ENCODE peak calls at places on chromosomes 6 and 20, in eight cellular contexts. U is choroid plexus epithelial cell, C is testis, O is left lung, I is GM12865, Y is H7, Q is right atrium auricular region, S is SJSA1. P is an unnamed sample.

GRCh38 chr6:111691345-111692225 is 85.9 kb upstream of the TRAF3IP2 start:
- DNase-seq in U (peak), C (no peak), O (no peak), I (no peak), Y (no peak), Q (no peak), S (no peak), P (no peak)

GRCh38 chr6:144870796-144871195 is 585.7 kb downstream of the UTRN start:
- DNase-seq in U (no peak), C (no peak), O (no peak), I (no peak), Y (peak), Q (no peak), S (no peak), P (no peak)

GRCh38 chr6:51792273-51793030 is 295.0 kb downstream of the PKHD1 start:
- DNase-seq in U (no peak), C (no peak), O (no peak), I (no peak), Y (no peak), Q (no peak), S (no peak), P (no peak)

GRCh38 chr20:8635048-8635572 is 433.8 kb upstream of the PLCB4 start:
- DNase-seq in U (no peak), C (no peak), O (no peak), I (no peak), Y (no peak), Q (no peak), S (no peak), P (no peak)

GRCh38 chr6:155352812-155353211 is 38.5 kb upstream of the TFB1M start:
- DNase-seq in U (peak), C (no peak), O (no peak), I (peak), Y (no peak), Q (no peak), S (no peak), P (no peak)

GRCh38 chr6:4466260-4466659 is 309.9 kb upstream of the CDYL start:
- DNase-seq in U (peak), C (no peak), O (no peak), I (no peak), Y (no peak), Q (no peak), S (no peak), P (no peak)

GRCh38 chr6:150443621-150444020 is 74.8 kb downstream of the IYD start:
- DNase-seq in U (no peak), C (no peak), O (no peak), I (no peak), Y (no peak), Q (no peak), S (no peak), P (no peak)

GRCh38 chr6:130560231-130560630 is 194.4 kb downstream of the TMEM200A start:
- DNase-seq in U (peak), C (no peak), O (no peak), I (peak), Y (no peak), Q (no peak), S (no peak), P (no peak)

GRCh38 chr6:148332088-148332487 is 10.6 kb upstream of the SASH1 start:
- DNase-seq in U (no peak), C (no peak), O (no peak), I (no peak), Y (no peak), Q (no peak), S (no peak), P (no peak)

GRCh38 chr20:35991142-35991771 is 22.9 kb downstream of the CNBD2 start:
- DNase-seq in U (peak), C (peak), O (no peak), I (peak), Y (no peak), Q (no peak), S (no peak), P (no peak)

GRCh38 chr20:3732327-3733118 is at the start of gene HSPA12B:
- DNase-seq in U (no peak), C (no peak), O (no peak), I (no peak), Y (peak), Q (no peak), S (no peak), P (no peak)
- H3K4me3 ChIP-seq in U (no peak), C (peak), O (peak), I (no peak), Y (peak), Q (peak), S (no peak), P (peak)

DNA sequence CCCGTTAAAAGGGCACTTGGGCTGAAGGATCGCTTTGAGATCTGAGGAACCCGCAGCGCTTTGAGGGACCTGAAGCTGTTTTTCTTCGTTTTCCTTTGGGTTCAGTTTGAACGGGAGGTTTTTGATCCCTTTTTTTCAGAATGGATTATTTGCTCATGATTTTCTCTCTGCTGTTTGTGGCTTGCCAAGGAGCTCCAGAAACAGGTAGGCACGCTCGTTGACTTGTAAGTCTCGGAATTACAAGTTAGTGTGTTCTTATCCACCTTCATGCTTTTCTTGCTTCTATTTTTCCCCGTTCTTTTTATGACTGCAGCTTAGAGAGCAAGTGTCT is 294 bp downstream of the EDN1 start:
- DNase-seq in U (no peak), C (no peak), O (no peak), I (no peak), Y (no peak), Q (no peak), S (no peak), P (no peak)
- H3K4me3 ChIP-seq in U (peak), C (peak), O (peak), I (peak), Y (peak), Q (peak), S (peak), P (peak)

DNA sequence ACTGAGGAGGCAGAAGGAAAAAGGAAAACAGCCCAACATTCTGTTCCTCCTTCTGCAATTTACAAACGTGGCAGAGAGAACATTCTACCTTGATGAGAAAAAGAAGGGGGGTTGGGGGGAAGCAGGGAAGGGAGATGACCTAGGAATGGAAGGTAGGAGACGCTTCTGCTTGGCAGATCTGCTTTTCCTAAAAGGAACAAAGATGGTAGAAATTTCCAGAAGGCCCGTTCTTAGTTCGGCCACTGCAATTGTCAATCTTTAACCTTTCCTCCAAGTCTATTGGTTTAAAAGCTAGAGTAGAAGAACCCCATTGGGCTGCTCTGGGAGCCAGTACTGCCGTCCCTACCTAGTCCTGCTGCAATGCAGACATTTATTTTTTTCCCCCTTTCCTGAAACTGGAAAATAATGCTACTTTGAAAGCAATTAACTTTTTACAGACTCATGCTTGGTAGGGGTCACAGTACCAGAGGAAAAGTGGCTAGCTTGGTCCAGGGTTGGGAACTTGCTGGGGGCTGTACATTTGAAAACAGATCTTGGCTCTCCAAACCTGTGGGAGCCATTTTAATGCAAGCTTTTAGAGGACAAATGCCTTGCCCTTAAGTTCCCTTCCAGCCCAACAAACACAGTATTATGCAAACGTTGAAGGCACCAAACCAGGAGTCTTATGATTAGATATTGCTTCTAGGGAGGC is 2.7 kb downstream of the ZMYND8 start:
- DNase-seq in U (peak), C (no peak), O (no peak), I (peak), Y (no peak), Q (no peak), S (no peak), P (no peak)
- H3K4me3 ChIP-seq in U (peak), C (peak), O (no peak), I (peak), Y (no peak), Q (no peak), S (no peak), P (peak)

GRCh38 chr6:40753939-40754448 is 166.8 kb upstream of the LRFN2 start:
- DNase-seq in U (no peak), C (no peak), O (no peak), I (no peak), Y (no peak), Q (no peak), S (no peak), P (no peak)

GRCh38 chr6:40753048-40753447 is 165.9 kb upstream of the LRFN2 start:
- DNase-seq in U (no peak), C (no peak), O (no peak), I (no peak), Y (no peak), Q (no peak), S (no peak), P (no peak)

GRCh38 chr6:40755046-40755681 is 168.0 kb upstream of the LRFN2 start:
- DNase-seq in U (peak), C (no peak), O (no peak), I (no peak), Y (peak), Q (no peak), S (no peak), P (no peak)

GRCh38 chr6:40754481-40755045 is 167.4 kb upstream of the LRFN2 start:
- DNase-seq in U (no peak), C (no peak), O (peak), I (no peak), Y (peak), Q (no peak), S (no peak), P (no peak)

GRCh38 chr6:40755749-40756452 is 168.7 kb upstream of the LRFN2 start:
- DNase-seq in U (no peak), C (no peak), O (no peak), I (no peak), Y (no peak), Q (no peak), S (no peak), P (no peak)
- H3K4me3 ChIP-seq in U (no peak), C (no peak), O (no peak), I (no peak), Y (no peak), Q (no peak), S (no peak), P (no peak)

DNA sequence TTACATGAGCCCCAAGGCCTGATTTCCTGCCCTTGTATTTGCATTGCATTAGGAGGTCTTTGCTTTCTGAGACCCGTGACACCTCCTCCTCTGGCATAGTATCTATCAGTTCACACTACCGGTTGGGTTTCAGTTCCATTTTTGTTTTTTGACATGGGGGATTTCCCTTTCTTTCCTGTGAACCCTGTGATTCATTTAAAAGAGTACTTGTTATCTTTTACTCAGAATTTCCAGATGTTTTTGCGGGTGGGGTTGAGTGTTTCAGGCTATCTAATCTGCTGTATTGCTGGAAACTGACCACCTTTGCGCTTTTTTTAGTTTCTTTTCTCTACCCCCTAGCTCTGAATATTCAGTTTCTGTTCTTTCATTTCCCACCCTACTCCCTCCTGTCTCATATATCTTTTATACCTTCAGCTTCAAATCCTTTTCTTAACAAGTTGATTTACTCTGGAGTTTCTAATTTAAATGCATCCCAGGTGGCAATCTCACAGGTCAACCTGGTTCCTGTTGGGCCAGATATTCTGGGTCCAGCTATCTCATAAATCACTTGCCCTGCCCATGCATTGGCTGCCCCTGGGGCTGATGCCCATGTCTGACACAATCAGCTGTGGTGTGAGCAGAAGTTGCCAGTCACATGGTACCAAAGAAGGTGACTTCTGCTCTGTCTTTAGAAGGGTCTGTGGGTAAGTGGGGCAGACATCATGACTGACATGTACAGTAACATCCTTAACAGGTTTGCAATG is 14.3 kb upstream of the NCOA3 start:
- DNase-seq in U (peak), C (no peak), O (no peak), I (peak), Y (no peak), Q (no peak), S (no peak), P (no peak)
- H3K4me3 ChIP-seq in U (no peak), C (no peak), O (no peak), I (peak), Y (no peak), Q (no peak), S (no peak), P (no peak)

DNA sequence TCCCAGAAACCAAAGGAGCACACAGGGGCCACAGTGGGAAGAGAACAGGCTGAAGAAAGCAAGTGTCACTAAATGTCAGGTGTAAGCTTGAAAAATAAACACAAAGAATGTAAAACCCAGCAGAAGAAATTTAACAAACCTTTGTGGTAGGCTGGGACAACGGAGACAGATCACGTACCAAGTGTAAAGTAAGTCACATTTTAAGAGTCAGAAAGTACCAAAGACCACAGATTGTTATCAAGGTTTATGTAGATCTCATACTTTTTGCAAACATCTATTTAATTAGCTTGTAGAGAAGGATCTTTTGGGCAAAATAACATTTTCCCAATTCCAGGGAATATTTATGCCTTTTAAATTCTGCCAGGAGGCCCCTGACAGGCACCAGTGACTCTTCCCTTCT is 1.6 kb downstream of the CLIC5 start:
- DNase-seq in U (no peak), C (no peak), O (no peak), I (no peak), Y (no peak), Q (no peak), S (no peak), P (no peak)
- H3K4me3 ChIP-seq in U (no peak), C (no peak), O (peak), I (no peak), Y (no peak), Q (peak), S (no peak), P (peak)

GRCh38 chr6:166009385-166010031 is 158.1 kb downstream of the TBXT start:
- DNase-seq in U (no peak), C (no peak), O (no peak), I (no peak), Y (no peak), Q (no peak), S (no peak), P (no peak)
- H3K4me3 ChIP-seq in U (peak), C (no peak), O (no peak), I (no peak), Y (no peak), Q (no peak), S (no peak), P (peak)

GRCh38 chr6:26332843-26333242 is 32.2 kb upstream of the BTN3A2 start:
- DNase-seq in U (no peak), C (no peak), O (no peak), I (no peak), Y (no peak), Q (no peak), S (no peak), P (no peak)
- H3K4me3 ChIP-seq in U (no peak), C (no peak), O (no peak), I (no peak), Y (peak), Q (no peak), S (no peak), P (no peak)

GRCh38 chr6:27478141-27478705 is 5.3 kb upstream of the ZNF184 start:
- DNase-seq in U (peak), C (no peak), O (no peak), I (peak), Y (peak), Q (no peak), S (no peak), P (no peak)

GRCh38 chr6:27479319-27480182 is 6.6 kb upstream of the ZNF184 start:
- DNase-seq in U (peak), C (peak), O (peak), I (peak), Y (peak), Q (peak), S (peak), P (peak)

GRCh38 chr6:27476090-27476489 is 3.2 kb upstream of the ZNF184 start:
- DNase-seq in U (no peak), C (no peak), O (no peak), I (no peak), Y (no peak), Q (no peak), S (no peak), P (no peak)

GRCh38 chr6:27478706-27479318 is 5.9 kb upstream of the ZNF184 start:
- DNase-seq in U (peak), C (peak), O (peak), I (peak), Y (peak), Q (peak), S (peak), P (peak)

GRCh38 chr6:27477318-27478013 is 4.6 kb upstream of the ZNF184 start:
- DNase-seq in U (no peak), C (no peak), O (no peak), I (no peak), Y (peak), Q (no peak), S (no peak), P (no peak)
- H3K4me3 ChIP-seq in U (peak), C (peak), O (peak), I (peak), Y (peak), Q (no peak), S (no peak), P (peak)

GRCh38 chr6:170022827-170023619 is 267.9 kb downstream of the DLL1 start:
- DNase-seq in U (no peak), C (no peak), O (peak), I (no peak), Y (peak), Q (no peak), S (no peak), P (peak)
- H3K4me3 ChIP-seq in U (no peak), C (peak), O (no peak), I (no peak), Y (no peak), Q (no peak), S (no peak), P (no peak)

P was measured in right cardiac atrium.